ENCODE peak calls at places on chromosome 16, in six cellular contexts. L is tibial nerve, X is fibroblast of pulmonary artery, W is AG04449, J is right atrium auricular region, F is nephron progenitor cell. I is an unnamed sample.

GRCh38 chr16:8963010-8963824 is 489 bp downstream of the USP7 start:
- DNase-seq in L (no peak), X (no peak), W (no peak), J (no peak), F (peak), I (no peak)

GRCh38 chr16:22380529-22380928 is 6.1 kb upstream of the CDR2 start:
- DNase-seq in L (no peak), X (no peak), W (no peak), J (no peak), F (no peak), I (no peak)

GRCh38 chr16:4404967-4405696 is 11.3 kb downstream of the CORO7 start:
- DNase-seq in L (no peak), X (no peak), W (no peak), J (no peak), F (no peak), I (no peak)

GRCh38 chr16:56367764-56368163 is 57.6 kb downstream of the AMFR start:
- DNase-seq in L (no peak), X (no peak), W (no peak), J (no peak), F (no peak), I (no peak)

GRCh38 chr16:8519179-8519578 is 71.1 kb downstream of the TMEM114 start:
- DNase-seq in L (no peak), X (no peak), W (no peak), J (no peak), F (no peak), I (no peak)

GRCh38 chr16:51313204-51313603 is 162.1 kb upstream of the SALL1 start:
- DNase-seq in L (no peak), X (no peak), W (no peak), J (no peak), F (no peak), I (no peak)

GRCh38 chr16:48901712-48902374 is 291.9 kb upstream of the N4BP1 start:
- DNase-seq in L (no peak), X (no peak), W (no peak), J (no peak), F (no peak), I (no peak)

GRCh38 chr16:4200000-4200780 is 41.7 kb downstream of the SRL start:
- DNase-seq in L (peak), X (peak), W (no peak), J (peak), F (peak), I (no peak)

GRCh38 chr16:47715442-47716054 is 254.4 kb downstream of the PHKB start:
- DNase-seq in L (no peak), X (no peak), W (no peak), J (no peak), F (no peak), I (no peak)

GRCh38 chr16:80463776-80464175 is 77.0 kb upstream of the DYNLRB2 start:
- DNase-seq in L (no peak), X (no peak), W (no peak), J (no peak), F (peak), I (no peak)

GRCh38 chr16:15466886-15467781 is 32.7 kb downstream of the BMERB1 start:
- DNase-seq in L (no peak), X (peak), W (no peak), J (no peak), F (no peak), I (no peak)

GRCh38 chr16:21959050-21959449 is 5.9 kb downstream of the UQCRC2 start:
- DNase-seq in L (no peak), X (no peak), W (no peak), J (no peak), F (no peak), I (no peak)

GRCh38 chr16:66606000-66606751 is 1.7 kb downstream of the CMTM3 start:
- DNase-seq in L (no peak), X (no peak), W (no peak), J (no peak), F (no peak), I (no peak)

GRCh38 chr16:49767414-49767813 is 88.5 kb downstream of the ZNF423 start:
- DNase-seq in L (no peak), X (no peak), W (no peak), J (no peak), F (no peak), I (no peak)

GRCh38 chr16:31077024-31077423 is 2.8 kb downstream of the ZNF646 start:
- DNase-seq in L (no peak), X (no peak), W (no peak), J (no peak), F (no peak), I (no peak)

GRCh38 chr16:55495616-55496289 is 13.1 kb upstream of the LPCAT2 start:
- DNase-seq in L (peak), X (no peak), W (peak), J (no peak), F (no peak), I (peak)

GRCh38 chr16:86554599-86554916 is 477 bp downstream of the MTHFSD start:
- DNase-seq in L (no peak), X (no peak), W (no peak), J (no peak), F (no peak), I (no peak)

GRCh38 chr16:78289844-78290277 is 190.4 kb downstream of the WWOX start:
- DNase-seq in L (no peak), X (no peak), W (no peak), J (no peak), F (no peak), I (no peak)

GRCh38 chr16:2749936-2750335 is 2.5 kb upstream of the SRRM2 start:
- DNase-seq in L (no peak), X (no peak), W (no peak), J (no peak), F (no peak), I (no peak)

GRCh38 chr16:62406387-62406786 is 370.1 kb upstream of the CDH8 start:
- DNase-seq in L (no peak), X (no peak), W (no peak), J (no peak), F (no peak), I (no peak)

GRCh38 chr16:85387171-85387507 is 226.0 kb upstream of the GSE1 start:
- DNase-seq in L (no peak), X (no peak), W (no peak), J (no peak), F (peak), I (no peak)

GRCh38 chr16:6722786-6723185 is 609.9 kb upstream of the RBFOX1 start:
- DNase-seq in L (no peak), X (no peak), W (no peak), J (no peak), F (no peak), I (no peak)

GRCh38 chr16:58421029-58421428 is 28.8 kb downstream of the GINS3 start:
- DNase-seq in L (no peak), X (no peak), W (no peak), J (no peak), F (no peak), I (no peak)

GRCh38 chr16:31452631-31453106 is 6.6 kb upstream of the ARMC5 start:
- DNase-seq in L (no peak), X (peak), W (peak), J (no peak), F (no peak), I (peak)

GRCh38 chr16:2273484-2273883 is 5.6 kb upstream of the RNPS1 start:
- DNase-seq in L (no peak), X (no peak), W (no peak), J (no peak), F (no peak), I (no peak)

GRCh38 chr16:72924918-72925630 is 122.9 kb downstream of the ZFHX3 start:
- DNase-seq in L (no peak), X (no peak), W (no peak), J (no peak), F (no peak), I (no peak)

DNA sequence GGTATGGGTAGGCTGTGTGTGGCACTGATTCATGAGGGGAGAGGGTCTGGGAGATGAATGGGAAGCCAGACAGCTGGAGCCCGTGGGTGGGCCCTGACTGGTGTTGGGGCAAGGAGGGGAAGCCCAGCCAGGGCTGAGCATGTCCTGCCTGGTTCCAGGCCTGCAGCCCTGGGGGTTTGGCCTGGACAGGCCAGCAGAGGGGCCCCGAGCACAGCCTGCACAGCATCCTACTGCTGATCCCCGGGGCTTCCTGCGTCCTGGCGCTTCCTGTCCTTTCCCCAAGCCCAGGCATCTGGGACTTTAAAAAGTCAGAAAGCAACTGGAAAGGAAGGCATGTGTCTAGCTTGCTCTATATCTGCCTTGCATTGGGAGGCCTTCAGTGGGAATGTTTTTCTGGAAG is 4.6 kb upstream of the MVD start:
- DNase-seq in L (no peak), X (no peak), W (no peak), J (no peak), F (peak), I (no peak)
- TF ChIP-seq CTCF in L (no peak), X (no peak), W (no peak), J (no peak), F (no peak), I (no peak)

GRCh38 chr16:54283735-54284318 is 2.8 kb downstream of the IRX3 start:
- DNase-seq in L (no peak), X (no peak), W (no peak), J (no peak), F (peak), I (no peak)
- TF ChIP-seq CTCF in L (no peak), X (no peak), W (no peak), J (no peak), F (no peak), I (no peak)

DNA sequence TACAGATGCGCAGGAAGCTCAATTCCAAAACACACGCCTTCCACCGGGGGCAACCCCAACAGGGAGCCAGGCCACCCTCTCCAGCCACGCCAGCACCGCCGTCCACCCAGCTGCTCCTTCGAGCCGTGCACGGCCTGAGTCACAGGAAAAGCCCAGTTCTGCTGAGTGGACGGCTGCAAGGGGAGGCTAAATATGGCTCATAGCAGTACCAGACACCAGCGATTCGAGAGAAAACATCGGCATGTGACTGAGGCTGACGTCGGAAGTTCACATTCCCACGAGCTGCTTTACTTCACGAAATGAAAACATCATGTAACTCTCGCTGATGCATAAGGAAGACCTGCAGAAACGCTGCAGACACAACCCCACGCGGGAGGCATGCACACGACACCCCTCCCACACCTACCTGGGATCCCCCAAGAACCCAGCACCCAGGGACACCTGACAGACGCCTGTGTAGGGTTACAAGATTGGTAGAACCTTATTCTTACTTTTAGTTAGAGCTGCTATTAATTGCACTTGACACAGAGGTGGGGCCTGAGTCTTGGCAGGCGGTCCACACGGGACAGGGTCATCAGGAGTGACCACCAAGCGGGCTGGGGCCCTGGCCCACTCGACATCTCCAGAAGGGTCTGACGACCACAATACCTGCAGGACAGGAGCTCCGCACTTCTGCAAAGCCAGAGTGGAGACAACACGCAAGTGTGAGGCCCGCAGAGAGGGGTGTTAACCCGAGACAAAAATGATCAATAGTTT is 116.8 kb downstream of the ANKRD11 start:
- DNase-seq in L (no peak), X (peak), W (peak), J (no peak), F (no peak), I (peak)
- TF ChIP-seq CTCF in L (no peak), X (no peak), W (no peak), J (no peak), F (no peak), I (no peak)

GRCh38 chr16:28202147-28202746 is 9.5 kb downstream of the XPO6 start:
- DNase-seq in L (no peak), X (no peak), W (no peak), J (no peak), F (no peak), I (no peak)
- TF ChIP-seq CTCF in L (no peak), X (no peak), W (no peak), J (no peak), F (no peak), I (no peak)